ENCODE peak calls at places on chromosome 18, in seven cellular contexts. D, X, S, J, L, H and T are unnamed samples.

GRCh38 chr18:79754831-79755351 is 42.8 kb upstream of the KCNG2 start:
- DNase-seq in D (no peak), X (no peak), S (no peak), J (peak), L (no peak), H (peak), T (no peak)

GRCh38 chr18:62521588-62521987 is 1.2 kb upstream of the ZCCHC2 start:
- DNase-seq in D (no peak), X (no peak), S (no peak), J (no peak), L (no peak), H (no peak), T (no peak)

GRCh38 chr18:70041459-70042020 is 93.9 kb upstream of the CD226 start:
- DNase-seq in D (no peak), X (no peak), S (no peak), J (no peak), L (no peak), H (no peak), T (no peak)

GRCh38 chr18:23825978-23826405 is 136.7 kb downstream of the LAMA3 start:
- DNase-seq in D (peak), X (peak), S (no peak), J (no peak), L (peak), H (peak), T (no peak)

GRCh38 chr18:36095936-36096519 is 28.7 kb upstream of the RPRD1A start:
- DNase-seq in D (peak), X (peak), S (no peak), J (no peak), L (no peak), H (no peak), T (no peak)

GRCh38 chr18:79819951-79820351 is 22.2 kb downstream of the KCNG2 start:
- DNase-seq in D (no peak), X (no peak), S (no peak), J (no peak), L (peak), H (peak), T (no peak)

GRCh38 chr18:77108001-77108692 is 24.4 kb downstream of the MBP start:
- DNase-seq in D (peak), X (peak), S (no peak), J (no peak), L (peak), H (peak), T (no peak)

GRCh38 chr18:7770903-7771302 is 203.8 kb downstream of the PTPRM start:
- DNase-seq in D (no peak), X (no peak), S (no peak), J (no peak), L (no peak), H (no peak), T (no peak)

GRCh38 chr18:34121157-34121807 is 103.4 kb downstream of the NOL4 start:
- DNase-seq in D (peak), X (peak), S (no peak), J (peak), L (no peak), H (no peak), T (no peak)

GRCh38 chr18:78319934-78320333 is 659.7 kb upstream of the SALL3 start:
- DNase-seq in D (no peak), X (no peak), S (no peak), J (no peak), L (no peak), H (no peak), T (no peak)

GRCh38 chr18:79637921-79638855 is 41.4 kb upstream of the CTDP1 start:
- DNase-seq in D (no peak), X (no peak), S (peak), J (no peak), L (no peak), H (no peak), T (no peak)

GRCh38 chr18:8011906-8012305 is 444.8 kb downstream of the PTPRM start:
- DNase-seq in D (no peak), X (no peak), S (no peak), J (no peak), L (no peak), H (no peak), T (no peak)

GRCh38 chr18:40877096-40877495 is 1077.9 kb upstream of the PIK3C3 start:
- DNase-seq in D (peak), X (peak), S (no peak), J (no peak), L (no peak), H (no peak), T (no peak)

GRCh38 chr18:76384114-76384790 is 110.8 kb downstream of the ZNF516 start:
- DNase-seq in D (no peak), X (no peak), S (no peak), J (no peak), L (no peak), H (peak), T (no peak)

GRCh38 chr18:26215247-26215970 is 10.8 kb upstream of the TAF4B start:
- DNase-seq in D (no peak), X (no peak), S (no peak), J (no peak), L (no peak), H (no peak), T (no peak)

GRCh38 chr18:62420513-62421209 is 95.6 kb downstream of the TNFRSF11A start:
- DNase-seq in D (peak), X (peak), S (no peak), J (no peak), L (no peak), H (peak), T (no peak)

GRCh38 chr18:78303519-78303918 is 676.1 kb upstream of the SALL3 start:
- DNase-seq in D (no peak), X (no peak), S (no peak), J (no peak), L (no peak), H (no peak), T (no peak)

GRCh38 chr18:39959839-39960238 is 1995.2 kb upstream of the PIK3C3 start:
- DNase-seq in D (no peak), X (peak), S (no peak), J (no peak), L (no peak), H (no peak), T (no peak)

GRCh38 chr18:22432672-22433137 is 15.0 kb upstream of the CTAGE1 start:
- DNase-seq in D (peak), X (peak), S (peak), J (peak), L (peak), H (no peak), T (peak)

GRCh38 chr18:6414118-6414722 is 491 bp downstream of the L3MBTL4 start:
- DNase-seq in D (no peak), X (no peak), S (peak), J (peak), L (peak), H (peak), T (peak)

GRCh38 chr18:8754995-8755955 is 49.9 kb downstream of the MTCL1 start:
- DNase-seq in D (peak), X (peak), S (no peak), J (no peak), L (no peak), H (no peak), T (no peak)

GRCh38 chr18:26746284-26747130 is 119.0 kb downstream of the AQP4 start:
- DNase-seq in D (no peak), X (peak), S (no peak), J (no peak), L (no peak), H (no peak), T (no peak)

GRCh38 chr18:44320619-44321460 is 359.8 kb upstream of the SETBP1 start:
- DNase-seq in D (no peak), X (no peak), S (peak), J (no peak), L (no peak), H (no peak), T (no peak)

GRCh38 chr18:44321868-44322590 is 358.7 kb upstream of the SETBP1 start:
- DNase-seq in D (no peak), X (no peak), S (no peak), J (no peak), L (no peak), H (no peak), T (no peak)

GRCh38 chr18:44323125-44323524 is 357.6 kb upstream of the SETBP1 start:
- DNase-seq in D (no peak), X (no peak), S (no peak), J (no peak), L (no peak), H (no peak), T (no peak)

GRCh38 chr18:44324361-44324760 is 356.3 kb upstream of the SETBP1 start:
- DNase-seq in D (no peak), X (no peak), S (no peak), J (no peak), L (no peak), H (no peak), T (no peak)

GRCh38 chr18:44325903-44326650 is 354.6 kb upstream of the SETBP1 start:
- DNase-seq in D (peak), X (peak), S (no peak), J (no peak), L (peak), H (peak), T (no peak)
- TF ChIP-seq CTCF in D (peak), X (peak), S (peak), J (peak), L (peak), H (peak), T (peak)

DNA sequence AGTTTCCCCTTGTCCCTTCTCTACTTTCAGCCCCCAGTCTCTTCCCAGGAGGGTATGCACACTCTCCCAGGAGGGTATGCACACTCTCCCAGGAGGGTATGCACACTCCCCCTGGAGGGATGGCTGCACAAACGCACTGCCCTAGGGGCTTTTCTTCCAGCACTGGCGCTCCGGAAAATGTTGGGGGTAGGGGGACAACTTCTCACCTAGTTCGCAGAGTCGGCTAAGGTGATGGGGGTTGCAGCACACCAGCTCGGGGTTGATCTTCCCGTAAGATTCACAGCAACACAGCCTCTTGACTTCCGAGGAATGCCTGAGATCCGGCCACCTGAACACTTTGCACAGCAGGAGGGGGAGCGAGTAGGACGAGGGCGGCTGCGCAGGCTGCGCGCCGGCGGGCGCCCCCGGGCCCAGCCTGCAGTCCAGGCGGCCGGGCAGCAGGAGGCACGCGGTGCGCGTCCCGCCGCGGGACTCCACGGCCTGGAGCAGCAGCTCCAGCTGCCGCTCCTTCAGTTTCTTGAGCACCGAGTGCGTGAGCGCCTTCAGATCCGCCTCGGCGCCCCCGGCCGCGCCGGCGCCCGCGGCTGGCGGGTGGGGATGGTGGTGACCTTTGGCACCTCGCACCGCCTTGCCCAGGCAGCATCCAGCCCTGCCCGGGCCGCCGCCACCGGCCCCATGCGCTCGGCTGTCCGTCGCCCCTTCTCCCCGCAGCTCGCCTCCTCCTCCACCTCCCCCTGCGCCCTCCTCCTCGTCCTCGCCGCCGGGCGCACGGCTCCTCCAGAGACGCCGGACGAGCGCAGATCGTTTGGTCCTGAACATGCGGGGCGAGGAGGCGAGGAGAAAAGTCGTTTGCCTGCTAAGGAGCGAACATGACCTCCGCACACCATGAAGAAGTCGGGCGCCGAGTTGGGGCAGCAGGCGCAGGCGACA is 894 bp downstream of the SMAD7 start:
- DNase-seq in D (no peak), X (no peak), S (peak), J (peak), L (no peak), H (peak), T (peak)
- TF ChIP-seq CTCF in D (peak), X (no peak), S (no peak), J (no peak), L (no peak), H (peak), T (no peak)

GRCh38 chr18:50973367-50974126 is 5.7 kb downstream of the ELAC1 start:
- DNase-seq in D (peak), X (peak), S (no peak), J (peak), L (no peak), H (peak), T (no peak)

GRCh38 chr18:50970006-50970405 is 2.2 kb downstream of the ELAC1 start:
- DNase-seq in D (no peak), X (no peak), S (peak), J (peak), L (peak), H (peak), T (peak)

GRCh38 chr18:50969448-50969847 is 1.6 kb downstream of the ELAC1 start:
- DNase-seq in D (no peak), X (no peak), S (no peak), J (no peak), L (no peak), H (no peak), T (no peak)

GRCh38 chr18:50967714-50968661 is at the start of gene ELAC1:
- DNase-seq in D (peak), X (peak), S (peak), J (peak), L (peak), H (peak), T (peak)
- TF ChIP-seq CTCF in D (no peak), X (no peak), S (no peak), J (peak), L (no peak), H (peak), T (no peak)

GRCh38 chr18:3380384-3380961 is 69.5 kb upstream of the TGIF1 start:
- DNase-seq in D (no peak), X (peak), S (no peak), J (no peak), L (no peak), H (no peak), T (no peak)
- TF ChIP-seq CTCF in D (peak), X (peak), S (no peak), J (no peak), L (no peak), H (no peak), T (no peak)